ENCODE peak calls at places on chromosomes 6 and 20, in six cellular contexts. One of them, this sample, is unnamed.

GRCh38 chr20:6590891-6591679 is 176.4 kb upstream of the BMP2 start:
- DNase-seq in pancreas: no peak
- DNase-seq in foreskin fibroblast: peak; percentile 93
- DNase-seq in A549: no peak
- DNase-seq in neural crest cell: no peak
- DNase-seq in WTC11: no peak
- DNase-seq in this sample: no peak

GRCh38 chr6:34238507-34239239 is 2.0 kb downstream of the HMGA1 start:
- DNase-seq in pancreas: peak; percentile 43
- DNase-seq in foreskin fibroblast: peak; percentile 26
- DNase-seq in A549: no peak
- DNase-seq in neural crest cell: no peak
- DNase-seq in WTC11: no peak
- DNase-seq in this sample: no peak

GRCh38 chr20:51725584-51726176 is 42.5 kb downstream of the ATP9A start:
- DNase-seq in pancreas: no peak
- DNase-seq in foreskin fibroblast: peak; percentile 8
- DNase-seq in A549: no peak
- DNase-seq in neural crest cell: no peak
- DNase-seq in WTC11: no peak
- DNase-seq in this sample: no peak

GRCh38 chr6:17291778-17292177 is 10.6 kb downstream of the RBM24 start:
- DNase-seq in pancreas: no peak
- DNase-seq in foreskin fibroblast: no peak
- DNase-seq in A549: no peak
- DNase-seq in neural crest cell: no peak
- DNase-seq in WTC11: no peak
- DNase-seq in this sample: no peak

GRCh38 chr6:13427838-13428527 is 59.4 kb downstream of the GFOD1 start:
- DNase-seq in pancreas: no peak
- DNase-seq in foreskin fibroblast: no peak
- DNase-seq in A549: no peak
- DNase-seq in neural crest cell: no peak
- DNase-seq in WTC11: peak; percentile 33
- DNase-seq in this sample: peak; percentile 80

GRCh38 chr6:108027594-108027993 is 46.9 kb downstream of the OSTM1 start:
- DNase-seq in pancreas: no peak
- DNase-seq in foreskin fibroblast: peak; percentile 38
- DNase-seq in A549: no peak
- DNase-seq in neural crest cell: no peak
- DNase-seq in WTC11: no peak
- DNase-seq in this sample: no peak

GRCh38 chr20:48298851-48299484 is 513.7 kb upstream of the SULF2 start:
- DNase-seq in pancreas: no peak
- DNase-seq in foreskin fibroblast: peak; percentile 92
- DNase-seq in A549: peak; percentile 60
- DNase-seq in neural crest cell: no peak
- DNase-seq in WTC11: no peak
- DNase-seq in this sample: no peak

GRCh38 chr6:33724281-33725023 is 13.0 kb upstream of the UQCC2 start:
- DNase-seq in pancreas: no peak
- DNase-seq in foreskin fibroblast: no peak
- DNase-seq in A549: no peak
- DNase-seq in neural crest cell: no peak
- DNase-seq in WTC11: no peak
- DNase-seq in this sample: no peak

GRCh38 chr6:122610690-122611455 is 668 bp downstream of the PKIB start:
- DNase-seq in pancreas: peak; percentile 84
- DNase-seq in foreskin fibroblast: peak; percentile 38
- DNase-seq in A549: peak; percentile 31
- DNase-seq in neural crest cell: peak; percentile 5
- DNase-seq in WTC11: peak; percentile 66
- DNase-seq in this sample: no peak

GRCh38 chr20:33910529-33911327 is 83.0 kb upstream of the RALY start:
- DNase-seq in pancreas: no peak
- DNase-seq in foreskin fibroblast: no peak
- DNase-seq in A549: no peak
- DNase-seq in neural crest cell: no peak
- DNase-seq in WTC11: no peak
- DNase-seq in this sample: no peak

GRCh38 chr6:42505377-42505702 is 53.6 kb upstream of the TRERF1 start:
- DNase-seq in pancreas: no peak
- DNase-seq in foreskin fibroblast: peak; percentile 68
- DNase-seq in A549: peak; percentile 16
- DNase-seq in neural crest cell: no peak
- DNase-seq in WTC11: no peak
- DNase-seq in this sample: no peak

GRCh38 chr6:169977434-169978265 is 226.2 kb downstream of the ERMARD start:
- DNase-seq in pancreas: peak; percentile 36
- DNase-seq in foreskin fibroblast: no peak
- DNase-seq in A549: no peak
- DNase-seq in neural crest cell: no peak
- DNase-seq in WTC11: no peak
- DNase-seq in this sample: no peak

GRCh38 chr20:54980321-54980960 is 505.0 kb downstream of the DOK5 start:
- DNase-seq in pancreas: no peak
- DNase-seq in foreskin fibroblast: no peak
- DNase-seq in A549: no peak
- DNase-seq in neural crest cell: no peak
- DNase-seq in WTC11: no peak
- DNase-seq in this sample: no peak

GRCh38 chr6:167558213-167558869 is 233.5 kb downstream of the TTLL2 start:
- DNase-seq in pancreas: no peak
- DNase-seq in foreskin fibroblast: no peak
- DNase-seq in A549: no peak
- DNase-seq in neural crest cell: no peak
- DNase-seq in WTC11: no peak
- DNase-seq in this sample: no peak

GRCh38 chr6:118875672-118876071 is 18.3 kb upstream of the ASF1A start:
- DNase-seq in pancreas: no peak
- DNase-seq in foreskin fibroblast: no peak
- DNase-seq in A549: no peak
- DNase-seq in neural crest cell: no peak
- DNase-seq in WTC11: no peak
- DNase-seq in this sample: no peak

GRCh38 chr6:11575408-11576033 is 38.0 kb downstream of the TMEM170B start:
- DNase-seq in pancreas: no peak
- DNase-seq in foreskin fibroblast: peak; percentile 88
- DNase-seq in A549: peak; percentile 51
- DNase-seq in neural crest cell: peak; percentile 40
- DNase-seq in WTC11: peak; percentile 63
- DNase-seq in this sample: no peak

GRCh38 chr6:96898241-96898851 is 655 bp upstream of the NDUFAF4 start:
- DNase-seq in pancreas: no peak
- DNase-seq in foreskin fibroblast: peak; percentile 41
- DNase-seq in A549: no peak
- DNase-seq in neural crest cell: no peak
- DNase-seq in WTC11: no peak
- DNase-seq in this sample: no peak

GRCh38 chr20:62527781-62528180 is 52.0 kb upstream of the GATA5 start:
- DNase-seq in pancreas: no peak
- DNase-seq in foreskin fibroblast: no peak
- DNase-seq in A549: no peak
- DNase-seq in neural crest cell: no peak
- DNase-seq in WTC11: no peak
- DNase-seq in this sample: no peak

GRCh38 chr6:166348305-166348949 is 6.1 kb upstream of the SFT2D1 start:
- DNase-seq in pancreas: no peak
- DNase-seq in foreskin fibroblast: no peak
- DNase-seq in A549: no peak
- DNase-seq in neural crest cell: no peak
- DNase-seq in WTC11: no peak
- DNase-seq in this sample: no peak

GRCh38 chr6:30463651-30464618 is 25.4 kb upstream of the HLA-E start:
- DNase-seq in pancreas: peak; percentile 69
- DNase-seq in foreskin fibroblast: peak; percentile 69
- DNase-seq in A549: no peak
- DNase-seq in neural crest cell: no peak
- DNase-seq in WTC11: peak; percentile 38
- DNase-seq in this sample: peak; percentile 48

GRCh38 chr6:11317885-11318771 is 85.7 kb upstream of the NEDD9 start:
- DNase-seq in pancreas: no peak
- DNase-seq in foreskin fibroblast: peak; percentile 93
- DNase-seq in A549: peak; percentile 85
- DNase-seq in neural crest cell: no peak
- DNase-seq in WTC11: no peak
- DNase-seq in this sample: peak; percentile 35

GRCh38 chr6:170073846-170074245 is 217.0 kb downstream of the DLL1 start:
- DNase-seq in pancreas: peak; percentile 43
- DNase-seq in foreskin fibroblast: no peak
- DNase-seq in A549: no peak
- DNase-seq in neural crest cell: no peak
- DNase-seq in WTC11: no peak
- DNase-seq in this sample: peak; percentile 9

DNA sequence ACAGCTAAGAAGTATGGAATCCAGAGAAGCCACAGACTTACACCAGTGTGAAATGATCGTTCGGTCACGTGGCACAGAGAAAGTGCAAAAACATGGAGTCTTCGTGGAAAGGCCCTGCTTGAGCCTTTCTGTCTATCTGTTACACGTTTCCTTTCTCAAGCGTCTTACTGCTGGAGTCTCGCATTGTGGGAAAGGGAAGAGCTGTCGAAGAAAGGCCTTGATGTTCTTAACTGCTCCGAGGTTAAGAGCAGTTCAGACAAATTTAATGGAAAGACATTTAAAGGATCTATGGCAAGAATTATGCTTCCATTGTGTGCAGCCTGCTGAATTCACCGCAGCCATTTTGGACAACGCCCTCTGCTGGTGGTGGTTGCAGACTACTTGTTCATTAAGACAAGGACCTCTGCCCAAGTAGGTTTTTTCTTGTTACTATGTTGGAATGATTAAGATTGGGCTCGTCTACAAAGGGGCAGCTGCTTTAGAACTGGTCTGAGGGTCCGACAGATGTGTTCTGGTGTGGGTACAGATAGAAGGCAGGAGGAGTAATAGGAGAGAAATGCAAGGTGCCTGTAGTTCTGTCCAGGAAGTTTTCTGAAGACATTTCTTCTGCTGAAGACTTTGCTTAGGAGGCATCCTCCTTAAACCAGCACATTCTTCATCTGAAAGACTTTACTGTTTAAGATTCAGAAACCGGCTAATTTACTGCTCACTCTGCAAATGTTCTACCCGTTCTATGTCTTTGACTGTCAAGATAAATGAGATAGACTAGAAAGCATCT is 24.7 kb upstream of the CCN6 start:
- DNase-seq in pancreas: peak; percentile 82
- DNase-seq in foreskin fibroblast: peak; percentile 79
- DNase-seq in A549: peak; percentile 22
- DNase-seq in neural crest cell: peak; percentile 88
- DNase-seq in WTC11: peak; percentile 85
- DNase-seq in this sample: peak; percentile 50
- TF ChIP-seq CTCF in pancreas: peak; percentile 50
- TF ChIP-seq CTCF in foreskin fibroblast: peak; percentile 64
- TF ChIP-seq CTCF in A549: peak; percentile 57
- TF ChIP-seq CTCF in neural crest cell: peak; percentile 87
- TF ChIP-seq CTCF in WTC11: peak; percentile 69
- TF ChIP-seq CTCF in this sample: peak; percentile 66

GRCh38 chr6:25242567-25242966 is 36.6 kb upstream of the CARMIL1 start:
- DNase-seq in pancreas: no peak
- DNase-seq in foreskin fibroblast: no peak
- DNase-seq in A549: no peak
- DNase-seq in neural crest cell: no peak
- DNase-seq in WTC11: no peak
- DNase-seq in this sample: no peak
- TF ChIP-seq CTCF in pancreas: no peak
- TF ChIP-seq CTCF in foreskin fibroblast: no peak
- TF ChIP-seq CTCF in A549: no peak
- TF ChIP-seq CTCF in neural crest cell: no peak
- TF ChIP-seq CTCF in WTC11: no peak
- TF ChIP-seq CTCF in this sample: no peak

GRCh38 chr6:109759098-109759855 is 68.2 kb downstream of the FIG4 start:
- DNase-seq in pancreas: no peak
- DNase-seq in foreskin fibroblast: no peak
- DNase-seq in A549: no peak
- DNase-seq in neural crest cell: no peak
- DNase-seq in WTC11: no peak
- DNase-seq in this sample: no peak

GRCh38 chr6:109762769-109763450 is 71.8 kb downstream of the FIG4 start:
- DNase-seq in pancreas: no peak
- DNase-seq in foreskin fibroblast: no peak
- DNase-seq in A549: no peak
- DNase-seq in neural crest cell: no peak
- DNase-seq in WTC11: no peak
- DNase-seq in this sample: no peak

GRCh38 chr6:109762166-109762565 is 71.1 kb downstream of the FIG4 start:
- DNase-seq in pancreas: no peak
- DNase-seq in foreskin fibroblast: no peak
- DNase-seq in A549: no peak
- DNase-seq in neural crest cell: no peak
- DNase-seq in WTC11: no peak
- DNase-seq in this sample: no peak

GRCh38 chr6:109766167-109766566 is 75.1 kb downstream of the FIG4 start:
- DNase-seq in pancreas: no peak
- DNase-seq in foreskin fibroblast: no peak
- DNase-seq in A549: no peak
- DNase-seq in neural crest cell: no peak
- DNase-seq in WTC11: no peak
- DNase-seq in this sample: no peak

GRCh38 chr6:109760208-109760607 is 69.1 kb downstream of the FIG4 start:
- DNase-seq in pancreas: no peak
- DNase-seq in foreskin fibroblast: no peak
- DNase-seq in A549: no peak
- DNase-seq in neural crest cell: no peak
- DNase-seq in WTC11: no peak
- DNase-seq in this sample: no peak
- TF ChIP-seq CTCF in pancreas: no peak
- TF ChIP-seq CTCF in foreskin fibroblast: no peak
- TF ChIP-seq CTCF in A549: no peak
- TF ChIP-seq CTCF in neural crest cell: no peak
- TF ChIP-seq CTCF in WTC11: no peak
- TF ChIP-seq CTCF in this sample: no peak

GRCh38 chr20:56175884-56176283 is 72.6 kb upstream of the MC3R start:
- DNase-seq in pancreas: no peak
- DNase-seq in foreskin fibroblast: no peak
- DNase-seq in A549: no peak
- DNase-seq in neural crest cell: no peak
- DNase-seq in WTC11: no peak
- DNase-seq in this sample: no peak

GRCh38 chr20:56178219-56178618 is 70.3 kb upstream of the MC3R start:
- DNase-seq in pancreas: no peak
- DNase-seq in foreskin fibroblast: no peak
- DNase-seq in A549: no peak
- DNase-seq in neural crest cell: no peak
- DNase-seq in WTC11: no peak
- DNase-seq in this sample: no peak

GRCh38 chr20:56179051-56179450 is 69.5 kb upstream of the MC3R start:
- DNase-seq in pancreas: no peak
- DNase-seq in foreskin fibroblast: no peak
- DNase-seq in A549: no peak
- DNase-seq in neural crest cell: no peak
- DNase-seq in WTC11: no peak
- DNase-seq in this sample: no peak

DNA sequence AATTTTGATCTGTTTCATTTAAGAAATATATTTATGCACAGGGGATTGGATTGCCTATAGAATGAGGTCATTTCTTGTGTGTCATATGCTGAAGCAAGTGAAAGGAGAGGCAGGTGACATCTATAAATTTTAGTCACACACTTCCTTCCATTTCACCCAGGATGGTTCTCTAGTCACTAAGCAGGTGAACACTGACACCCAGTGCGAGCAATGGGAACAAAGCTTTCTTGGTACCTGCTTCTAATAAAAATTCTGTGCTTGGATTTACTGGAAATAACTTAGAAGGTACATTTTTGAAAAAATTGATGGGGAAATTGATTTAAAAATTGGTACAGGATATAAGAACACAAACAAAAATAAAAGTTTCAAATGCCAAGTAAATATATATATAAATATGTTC is 66.9 kb upstream of the MC3R start:
- DNase-seq in pancreas: no peak
- DNase-seq in foreskin fibroblast: no peak
- DNase-seq in A549: no peak
- DNase-seq in neural crest cell: no peak
- DNase-seq in WTC11: no peak
- DNase-seq in this sample: no peak
- TF ChIP-seq CTCF in pancreas: no peak
- TF ChIP-seq CTCF in foreskin fibroblast: no peak
- TF ChIP-seq CTCF in A549: no peak
- TF ChIP-seq CTCF in neural crest cell: no peak
- TF ChIP-seq CTCF in WTC11: no peak
- TF ChIP-seq CTCF in this sample: no peak